ENCODE peak calls at places on chromosomes 3 and 15, in five cellular contexts. Q is ovary; S is fibroblast of lung; H is SHP77 treated with DMSO at 0.1 percent for 48 hours; F is activated CD8-positive, alpha-beta memory T cell treated with anti-CD3 and anti-CD28 coated beads, Interleukin-2, amount 50 U/mL, for 48 hours. J is an unnamed sample.

GRCh38 chr15:41490355-41490754 is 3.3 kb upstream of the ITPKA start:
- DNase-seq in Q (no peak), S (peak), H (peak), F (no peak), J (peak)

GRCh38 chr3:60720696-60721228 is 530.5 kb downstream of the FHIT start:
- DNase-seq in Q (no peak), S (peak), H (no peak), F (no peak), J (peak)

GRCh38 chr3:44962606-44963393 is 13.2 kb downstream of the ZDHHC3 start:
- DNase-seq in Q (no peak), S (peak), H (no peak), F (no peak), J (no peak)

GRCh38 chr15:28933710-28934445 is 48.1 kb downstream of the APBA2 start:
- DNase-seq in Q (no peak), S (no peak), H (no peak), F (no peak), J (no peak)

GRCh38 chr3:50126287-50127211 is 28.6 kb upstream of the SEMA3F start:
- DNase-seq in Q (peak), S (peak), H (no peak), F (no peak), J (peak)

GRCh38 chr3:53254810-53255359 is 937 bp downstream of the TKT start:
- DNase-seq in Q (peak), S (peak), H (no peak), F (peak), J (peak)

GRCh38 chr3:37536799-37537311 is 324.8 kb upstream of the CTDSPL start:
- DNase-seq in Q (no peak), S (no peak), H (no peak), F (no peak), J (no peak)

GRCh38 chr15:90402230-90402629 is 14.2 kb downstream of the IQGAP1 start:
- DNase-seq in Q (no peak), S (peak), H (peak), F (no peak), J (peak)